ENCODE peak calls at places on chromosome 10, in nine cellular contexts. H is heart right ventricle; I is heart left ventricle; O is CD8-positive, alpha-beta T cell; N is pancreas; F is H9; V is colonic mucosa; G is Caco-2; T is left lung. Q is an unnamed sample. For H3K4me1, the result is how much of the 10 kb centered on the place peaks cover.

GRCh38 chr10:27998178-27998953 is 513 bp downstream of the ODAD2 start:
- DNase-seq in H (peak), I (no peak), O (no peak), N (peak), F (peak), V (no peak), G (no peak), T (peak), Q (peak)

GRCh38 chr10:31678139-31678536 is 250.5 kb downstream of the ARHGAP12 start:
- DNase-seq in H (peak), I (no peak), O (no peak), N (no peak), F (no peak), V (no peak), G (no peak), T (no peak), Q (no peak)

GRCh38 chr10:61903184-61903990 is 1.9 kb downstream of the ARID5B start:
- DNase-seq in H (peak), I (peak), O (peak), N (peak), F (peak), V (peak), G (peak), T (peak), Q (peak)

GRCh38 chr10:30625110-30625509 is 4.4 kb downstream of the LYZL2 start:
- DNase-seq in H (no peak), I (no peak), O (no peak), N (no peak), F (no peak), V (no peak), G (no peak), T (no peak), Q (no peak)

GRCh38 chr10:95542761-95543160 is 18.4 kb downstream of the SORBS1 start:
- DNase-seq in H (no peak), I (no peak), O (no peak), N (no peak), F (no peak), V (no peak), G (no peak), T (no peak), Q (no peak)

GRCh38 chr10:5234106-5234877 is 37.7 kb downstream of the AKR1C4 start:
- DNase-seq in H (no peak), I (no peak), O (no peak), N (no peak), F (no peak), V (peak), G (peak), T (peak), Q (peak)

GRCh38 chr10:60353519-60354258 is 36.0 kb downstream of the ANK3 start:
- DNase-seq in H (peak), I (peak), O (no peak), N (no peak), F (no peak), V (no peak), G (no peak), T (no peak), Q (no peak)

GRCh38 chr10:61172182-61172926 is 228.4 kb upstream of the RHOBTB1 start:
- DNase-seq in H (no peak), I (no peak), O (no peak), N (no peak), F (no peak), V (no peak), G (no peak), T (no peak), Q (no peak)

GRCh38 chr10:118545381-118545780 is 50.1 kb downstream of the PRLHR start:
- DNase-seq in H (no peak), I (no peak), O (no peak), N (no peak), F (no peak), V (no peak), G (no peak), T (no peak), Q (no peak)

GRCh38 chr10:3484306-3485187 is 300.5 kb downstream of the KLF6 start:
- DNase-seq in H (no peak), I (no peak), O (no peak), N (no peak), F (no peak), V (no peak), G (no peak), T (no peak), Q (no peak)

DNA sequence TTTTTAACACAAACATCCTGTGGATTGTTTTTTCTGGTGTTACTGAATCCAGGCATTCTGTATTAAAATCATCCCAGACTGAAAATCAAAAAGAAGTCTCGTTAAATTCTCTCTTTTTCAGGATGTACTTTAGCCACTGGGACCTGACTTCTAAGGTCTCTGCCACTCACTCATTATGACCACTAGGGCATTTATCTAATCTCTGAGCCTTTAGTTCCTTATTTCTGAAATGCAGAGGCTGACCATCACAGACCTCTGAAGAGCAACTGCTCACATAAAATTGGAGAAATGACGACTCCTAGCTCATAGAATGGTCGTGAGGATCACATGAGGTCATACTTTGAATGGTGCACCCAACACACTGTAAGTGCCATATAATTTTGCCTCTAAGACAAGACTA is 63.2 kb downstream of the KCNMA1 start:
- DNase-seq in H (no peak), I (no peak), O (no peak), N (no peak), F (no peak), V (no peak), G (no peak), T (no peak), Q (no peak)
- TF ChIP-seq CTCF in H (no peak), I (no peak), O (no peak), N (no peak), F (peak), V (no peak), G (no peak), T (no peak), Q (peak)

DNA sequence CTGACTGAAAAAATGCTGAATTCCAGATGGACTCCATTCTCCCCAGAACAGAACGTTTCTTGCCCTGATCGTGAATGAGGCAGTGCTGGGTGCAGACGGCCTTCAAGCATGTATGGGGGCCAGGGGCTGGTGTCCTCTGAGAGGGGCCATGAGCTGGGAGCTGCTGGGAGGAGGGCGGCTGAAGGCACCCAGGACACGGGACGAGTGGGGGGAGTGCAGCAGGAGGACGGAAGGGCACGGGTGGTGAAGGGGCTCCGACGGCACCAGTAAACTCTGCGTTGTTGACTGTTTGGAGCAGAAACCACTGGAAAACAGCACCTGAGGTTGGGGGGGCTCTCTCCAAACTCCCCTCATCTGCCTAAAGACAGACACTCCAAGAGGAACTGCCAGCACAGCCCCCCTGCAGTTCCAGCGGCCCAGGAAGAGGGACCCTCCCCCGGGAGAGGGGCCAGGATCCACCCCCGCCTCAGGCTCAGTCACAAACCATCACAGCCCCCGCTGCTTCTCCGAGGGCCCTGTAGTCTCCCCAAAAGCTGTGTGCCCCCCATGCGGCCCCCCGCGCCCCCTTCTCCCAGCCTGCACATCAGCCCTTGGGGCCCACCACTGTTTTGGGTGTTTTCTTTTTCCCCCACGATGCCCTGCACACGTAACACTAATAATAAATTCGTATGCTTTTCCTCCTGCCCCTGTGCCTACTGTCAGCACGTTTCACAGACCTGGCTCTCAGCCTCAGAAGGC is 55.5 kb downstream of the DPYSL4 start:
- DNase-seq in H (no peak), I (no peak), O (no peak), N (peak), F (no peak), V (no peak), G (no peak), T (no peak), Q (no peak)
- H3K4me1 ChIP-seq in H (under half), I (under half), O (under half), N (under half), F (under half), V (under half), G (under half), T (under half), Q (under half)

DNA sequence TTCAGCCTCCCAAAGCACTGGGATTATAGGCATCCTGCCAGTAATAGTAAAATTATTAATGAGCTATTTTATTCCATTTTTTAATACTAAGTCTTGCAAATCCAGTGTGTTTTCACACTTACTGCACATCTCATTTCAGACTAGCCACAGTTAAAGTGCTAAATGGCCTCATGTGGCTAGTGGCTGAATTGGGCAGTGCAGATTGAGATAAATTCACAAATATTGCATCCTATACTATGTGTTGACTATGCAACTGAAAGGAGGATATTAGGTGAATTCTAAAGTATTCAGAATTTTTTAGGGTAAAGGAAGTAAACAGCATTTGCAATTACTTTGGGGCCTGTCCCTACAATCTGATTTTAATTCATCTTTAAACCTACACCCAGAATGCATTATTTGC is 10.2 kb downstream of the APBB1IP start:
- DNase-seq in H (no peak), I (no peak), O (no peak), N (no peak), F (no peak), V (no peak), G (no peak), T (no peak), Q (no peak)
- TF ChIP-seq CTCF in H (no peak), I (no peak), O (no peak), N (no peak), F (no peak), V (no peak), G (no peak), T (no peak), Q (no peak)

DNA sequence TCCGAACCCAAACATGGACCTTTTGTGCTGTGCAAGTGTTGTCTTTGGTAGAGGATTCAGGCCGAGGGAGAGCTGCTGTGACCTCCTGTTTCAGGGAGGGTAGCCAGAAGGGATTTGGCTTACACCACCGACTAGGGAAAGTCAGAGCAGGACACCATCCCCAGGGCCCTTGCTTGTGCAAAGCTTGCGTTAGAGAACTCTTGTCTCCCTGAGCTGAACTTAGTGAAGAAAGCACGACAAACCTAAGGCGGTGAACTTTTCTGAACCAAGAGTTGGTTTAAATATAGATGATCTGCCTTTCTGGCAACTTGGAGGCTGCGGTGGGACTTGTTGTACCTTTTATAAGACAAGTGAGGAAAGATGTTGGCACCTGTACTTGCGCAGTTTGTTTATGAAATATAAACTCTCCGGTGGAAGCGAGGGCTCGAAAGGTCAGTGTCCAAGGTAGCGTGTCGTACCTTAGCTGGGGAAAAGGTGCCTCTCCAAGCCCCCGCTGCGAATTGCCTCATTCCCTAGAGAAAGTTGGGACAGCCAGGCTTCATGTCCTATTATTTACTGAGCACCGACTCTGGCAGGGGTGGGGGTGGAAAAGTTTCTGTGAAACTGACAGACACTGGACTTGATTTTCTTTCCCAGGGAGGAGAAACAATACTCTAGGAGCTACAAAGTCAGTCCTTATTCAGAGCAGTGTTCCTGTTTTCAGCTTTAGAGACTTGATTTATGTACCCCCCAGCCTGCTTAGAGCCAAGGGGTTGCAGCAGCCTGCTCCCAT is 31.6 kb downstream of the WBP1L start:
- DNase-seq in H (peak), I (peak), O (no peak), N (no peak), F (no peak), V (no peak), G (no peak), T (no peak), Q (peak)
- H3K4me1 ChIP-seq in H (half or more), I (half or more), O (under half), N (under half), F (under half), V (under half), G (half or more), T (half or more), Q (half or more)

GRCh38 chr10:116122126-116122525 is 150.9 kb downstream of the GFRA1 start:
- DNase-seq in H (no peak), I (no peak), O (no peak), N (no peak), F (no peak), V (peak), G (no peak), T (no peak), Q (no peak)

GRCh38 chr10:116124777-116125176 is 148.2 kb downstream of the GFRA1 start:
- DNase-seq in H (no peak), I (no peak), O (no peak), N (no peak), F (peak), V (no peak), G (no peak), T (no peak), Q (no peak)

GRCh38 chr10:116122664-116123063 is 150.3 kb downstream of the GFRA1 start:
- DNase-seq in H (no peak), I (no peak), O (no peak), N (no peak), F (no peak), V (no peak), G (no peak), T (no peak), Q (no peak)

GRCh38 chr10:116118851-116119250 is 154.2 kb downstream of the GFRA1 start:
- DNase-seq in H (no peak), I (no peak), O (no peak), N (no peak), F (no peak), V (no peak), G (no peak), T (no peak), Q (no peak)

DNA sequence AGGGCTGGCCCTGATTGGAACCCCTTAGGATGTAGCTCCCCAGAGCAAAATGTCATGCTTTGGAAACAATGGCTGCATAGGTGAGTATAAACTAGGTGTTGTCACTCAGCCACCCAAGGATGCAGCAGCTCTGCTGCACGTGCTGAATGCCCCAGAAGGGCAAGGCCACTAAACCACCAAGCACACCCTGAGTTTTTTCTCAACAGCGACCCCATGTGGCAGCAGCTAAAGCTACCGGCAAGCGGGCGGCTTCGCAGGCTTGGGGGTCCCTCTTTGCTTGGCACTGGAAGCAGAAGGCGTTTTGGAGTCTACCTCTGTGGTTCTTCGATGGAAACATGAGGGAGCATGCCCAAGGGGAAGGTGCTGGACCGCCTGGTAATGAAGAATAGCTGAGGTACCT is 152.3 kb downstream of the GFRA1 start:
- DNase-seq in H (no peak), I (no peak), O (no peak), N (no peak), F (peak), V (peak), G (no peak), T (no peak), Q (no peak)
- TF ChIP-seq CTCF in H (no peak), I (peak), O (no peak), N (no peak), F (peak), V (no peak), G (peak), T (no peak), Q (no peak)

GRCh38 chr10:99917963-99918825 is 91.6 kb downstream of the DNMBP start:
- DNase-seq in H (no peak), I (no peak), O (no peak), N (no peak), F (peak), V (peak), G (no peak), T (peak), Q (no peak)
- H3K4me1 ChIP-seq in H (under half), I (under half), O (under half), N (under half), F (under half), V (under half), G (under half), T (under half), Q (under half)

DNA sequence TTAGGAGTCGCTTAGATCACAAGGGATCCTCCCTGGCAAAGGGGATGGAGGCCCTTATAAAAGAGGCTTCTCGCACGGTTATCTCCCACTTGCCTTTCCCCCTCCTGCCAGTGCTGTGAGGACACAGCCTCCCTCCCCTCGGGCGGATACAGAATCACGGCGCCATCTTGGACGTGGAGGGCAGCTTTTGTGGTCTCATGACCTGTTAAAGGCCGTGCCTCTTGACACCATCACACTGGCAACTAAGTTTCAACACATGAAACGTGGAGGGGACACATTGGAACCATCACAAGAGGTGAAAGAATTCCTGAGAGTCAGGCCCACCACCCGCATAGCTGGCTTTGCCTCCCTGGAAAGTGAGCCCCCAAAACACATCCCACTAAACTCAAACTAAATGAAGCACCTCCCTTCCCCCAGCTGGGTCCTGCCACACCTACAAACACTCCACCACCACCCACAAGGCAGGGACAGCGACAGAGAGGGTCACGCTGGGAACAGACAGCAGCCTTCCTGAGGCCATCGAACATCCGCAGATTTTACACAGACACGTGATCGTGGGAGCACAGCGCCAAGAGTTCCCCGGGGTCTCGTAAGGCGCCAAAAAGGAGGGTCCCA is 110.6 kb downstream of the TCERG1L start:
- DNase-seq in H (no peak), I (no peak), O (no peak), N (no peak), F (peak), V (no peak), G (peak), T (peak), Q (no peak)
- TF ChIP-seq CTCF in H (no peak), I (no peak), O (no peak), N (no peak), F (no peak), V (no peak), G (no peak), T (no peak), Q (no peak)

GRCh38 chr10:71585579-71586092 is 133.9 kb downstream of the C10orf105 start:
- DNase-seq in H (no peak), I (no peak), O (no peak), N (no peak), F (no peak), V (no peak), G (no peak), T (no peak), Q (no peak)

GRCh38 chr10:71590786-71591350 is 128.7 kb downstream of the C10orf105 start:
- DNase-seq in H (no peak), I (no peak), O (no peak), N (no peak), F (no peak), V (no peak), G (no peak), T (no peak), Q (no peak)

GRCh38 chr10:71587941-71588573 is 131.5 kb downstream of the C10orf105 start:
- DNase-seq in H (no peak), I (no peak), O (no peak), N (no peak), F (no peak), V (no peak), G (no peak), T (no peak), Q (no peak)

GRCh38 chr10:71589617-71590551 is 129.7 kb downstream of the C10orf105 start:
- DNase-seq in H (no peak), I (no peak), O (no peak), N (no peak), F (no peak), V (no peak), G (no peak), T (no peak), Q (no peak)

GRCh38 chr10:71588685-71589084 is 130.9 kb downstream of the C10orf105 start:
- DNase-seq in H (no peak), I (no peak), O (no peak), N (no peak), F (no peak), V (no peak), G (no peak), T (no peak), Q (no peak)
- H3K4me1 ChIP-seq in H (under half), I (under half), O (under half), N (under half), F (under half), V (under half), G (under half), T (under half), Q (under half)

GRCh38 chr10:50794490-50794889 is 54.8 kb downstream of the ASAH2B start:
- DNase-seq in H (no peak), I (no peak), O (no peak), N (no peak), F (no peak), V (no peak), G (no peak), T (no peak), Q (no peak)

GRCh38 chr10:50788951-50789904 is 49.5 kb downstream of the ASAH2B start:
- DNase-seq in H (no peak), I (no peak), O (no peak), N (no peak), F (no peak), V (no peak), G (no peak), T (no peak), Q (no peak)
- TF ChIP-seq CTCF in H (peak), I (no peak), O (no peak), N (peak), F (peak), V (peak), G (peak), T (no peak), Q (no peak)